ENCODE peak calls at places on chromosomes 12 and 14, in nine cellular contexts. M is lung, P is neural progenitor cell, U is OCI-LY7, S is HFF-Myc, C is adrenal gland, I is heart right ventricle, D is esophagus muscularis mucosa, T is uterus. F is an unnamed sample.

GRCh38 chr12:53985358-53985899 is 483 bp downstream of the HOXC10 start:
- DNase-seq in D (no peak), T (no peak), M (no peak), U (no peak), C (no peak), I (no peak), P (no peak), S (no peak), F (no peak)

GRCh38 chr14:80644826-80645225 is 296.7 kb downstream of the CEP128 start:
- DNase-seq in D (no peak), M (no peak), U (no peak), S (no peak), I (no peak), P (no peak), C (no peak), T (no peak), F (no peak)

GRCh38 chr14:101350710-101351109 is 210.6 kb upstream of the DIO3 start:
- DNase-seq in D (no peak), I (no peak), U (no peak), S (no peak), T (peak; percentile 84), M (no peak), C (no peak), P (no peak), F (no peak)

GRCh38 chr12:46389130-46389616 is 16.6 kb upstream of the SLC38A2 start:
- DNase-seq in S (peak; percentile 87), I (no peak), U (no peak), P (no peak), T (no peak), M (no peak), C (no peak), D (no peak), F (no peak)

GRCh38 chr12:39592295-39592694 is 27.3 kb downstream of the ABCD2 start:
- DNase-seq in C (no peak), P (no peak), T (no peak), D (no peak), M (no peak), U (no peak), I (no peak), S (no peak), F (no peak)

GRCh38 chr14:35470775-35471174 is 63.2 kb upstream of the INSM2 start:
- DNase-seq in T (no peak), M (no peak), I (no peak), P (peak; percentile 49), D (no peak), U (no peak), C (peak; percentile 3), S (no peak), F (no peak)

GRCh38 chr12:130701402-130701744 is 14.7 kb downstream of the RIMBP2 start:
- DNase-seq in P (no peak), U (no peak), D (no peak), T (no peak), M (no peak), C (no peak), I (no peak), S (no peak), F (no peak)

GRCh38 chr12:19177754-19178153 is 48.2 kb downstream of the PLEKHA5 start:
- DNase-seq in T (no peak), D (no peak), M (no peak), I (no peak), P (no peak), C (no peak), U (no peak), S (no peak), F (no peak)

GRCh38 chr14:102547067-102547466 is 37.5 kb upstream of the ANKRD9 start:
- DNase-seq in C (no peak), T (no peak), U (no peak), D (no peak), S (no peak), P (no peak), M (no peak), I (no peak), F (no peak)

GRCh38 chr12:63150255-63151060 is 543 bp downstream of the AVPR1A start:
- DNase-seq in C (peak; percentile 30), U (no peak), S (no peak), P (peak; percentile 80), M (no peak), I (peak; percentile 14), T (peak; percentile 15), D (no peak), F (peak; percentile 23)

GRCh38 chr14:59707778-59708635 is 131.4 kb upstream of the CCDC175 start:
- DNase-seq in T (no peak), C (no peak), P (no peak), U (no peak), S (no peak), I (no peak), D (no peak), M (no peak), F (no peak)

GRCh38 chr12:75908961-75909699 is 122.4 kb downstream of the PHLDA1 start:
- DNase-seq in D (no peak), C (peak; percentile 88), P (no peak), U (no peak), T (peak; percentile 41), I (peak; percentile 66), S (peak; percentile 60), M (peak; percentile 46), F (peak; percentile 78)

GRCh38 chr12:123150273-123150803 is 552 bp downstream of the PITPNM2 start:
- DNase-seq in S (no peak), M (no peak), C (peak; percentile 56), T (peak; percentile 63), I (peak; percentile 63), D (no peak), U (no peak), P (peak; percentile 16), F (peak; percentile 55)

GRCh38 chr14:49892301-49892635 is 614 bp upstream of the ARF6 start:
- DNase-seq in C (peak; percentile 81), D (peak; percentile 91), M (peak; percentile 60), S (no peak), U (peak; percentile 89), T (no peak), P (no peak), I (no peak), F (no peak)

GRCh38 chr14:103169954-103170353 is 46.7 kb downstream of the TNFAIP2 start:
- DNase-seq in D (no peak), U (no peak), S (no peak), M (no peak), C (no peak), I (no peak), P (no peak), T (no peak), F (no peak)

GRCh38 chr12:22443379-22444316 is 100.7 kb downstream of the C2CD5 start:
- DNase-seq in I (no peak), S (peak; percentile 44), M (peak; percentile 70), P (peak; percentile 91), C (peak; percentile 72), T (peak; percentile 43), D (no peak), U (peak; percentile 84), F (no peak)
- TF ChIP-seq CTCF in I (peak; percentile 73), S (peak; percentile 73), M (peak; percentile 79), P (peak; percentile 84), C (peak; percentile 62), T (peak; percentile 66), D (peak; percentile 68), U (peak; percentile 91), F (peak; percentile 82)

GRCh38 chr14:91501348-91501747 is 8.8 kb downstream of the PPP4R3A start:
- DNase-seq in S (no peak), M (no peak), I (no peak), C (no peak), P (no peak), U (no peak), T (no peak), D (no peak), F (no peak)

GRCh38 chr14:91501951-91502930 is 7.9 kb downstream of the PPP4R3A start:
- DNase-seq in I (no peak), T (no peak), S (no peak), M (no peak), D (no peak), C (no peak), U (no peak), P (no peak), F (no peak)

GRCh38 chr14:91493169-91493568 is 16.9 kb downstream of the PPP4R3A start:
- DNase-seq in I (no peak), P (no peak), D (no peak), U (no peak), T (no peak), S (no peak), M (no peak), C (peak; percentile 22), F (no peak)

DNA sequence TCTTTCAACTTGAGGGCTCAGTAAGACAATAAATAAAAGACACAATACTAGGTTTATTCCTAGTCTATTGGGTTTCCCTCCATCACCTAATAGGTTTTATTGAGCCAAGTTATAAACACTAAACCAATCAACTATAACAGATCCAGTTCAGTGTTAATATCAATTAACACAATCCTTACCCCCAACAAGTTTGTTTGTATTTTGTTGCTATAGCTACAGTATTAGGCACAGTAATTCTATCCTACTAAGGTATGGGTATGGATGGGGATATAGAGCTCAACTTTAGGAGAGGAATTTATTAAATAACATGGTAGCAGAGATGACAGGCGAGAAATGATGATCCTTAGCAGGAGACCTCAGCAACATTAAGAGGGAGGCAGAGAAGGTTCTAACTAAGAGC is 13.3 kb downstream of the PPP4R3A start:
- DNase-seq in P (no peak), C (no peak), U (no peak), S (no peak), T (no peak), I (no peak), M (no peak), D (no peak), F (no peak)
- H3K4me3 ChIP-seq in P (no peak overlapping the region), C (no peak overlapping the region), U (peak overlapping the region; percentile 62), S (no peak overlapping the region), T (no peak overlapping the region), I (no peak overlapping the region), M (no peak overlapping the region), D (no peak overlapping the region), F (no peak overlapping the region)

DNA sequence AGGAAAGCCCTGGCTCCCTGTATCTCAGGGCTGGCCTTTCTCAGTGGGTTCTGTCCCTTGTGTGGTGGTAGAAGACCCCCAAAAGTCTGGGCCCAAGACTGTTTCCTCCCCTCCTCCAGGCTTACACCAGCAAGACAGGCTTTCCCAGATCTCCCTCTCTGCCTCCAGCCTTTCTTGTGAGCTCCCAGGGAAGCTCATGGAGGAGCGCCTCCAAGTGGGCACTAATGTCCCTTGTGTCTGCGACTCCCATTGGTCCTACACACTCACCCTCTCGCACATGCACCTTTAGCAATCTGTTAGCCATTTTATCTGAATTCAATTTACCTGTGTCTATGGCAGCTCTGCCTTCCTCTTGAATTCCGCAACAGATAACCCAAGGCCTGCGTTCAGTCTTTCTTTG is 251.1 kb upstream of the CAND1 start:
- DNase-seq in T (no peak), C (no peak), P (peak; percentile 41), S (no peak), D (no peak), I (no peak), U (no peak), M (no peak), F (no peak)
- TF ChIP-seq CTCF in T (no peak), C (no peak), P (peak; percentile 38), S (no peak), D (no peak), I (no peak), U (peak; percentile 25), M (no peak), F (no peak)

DNA sequence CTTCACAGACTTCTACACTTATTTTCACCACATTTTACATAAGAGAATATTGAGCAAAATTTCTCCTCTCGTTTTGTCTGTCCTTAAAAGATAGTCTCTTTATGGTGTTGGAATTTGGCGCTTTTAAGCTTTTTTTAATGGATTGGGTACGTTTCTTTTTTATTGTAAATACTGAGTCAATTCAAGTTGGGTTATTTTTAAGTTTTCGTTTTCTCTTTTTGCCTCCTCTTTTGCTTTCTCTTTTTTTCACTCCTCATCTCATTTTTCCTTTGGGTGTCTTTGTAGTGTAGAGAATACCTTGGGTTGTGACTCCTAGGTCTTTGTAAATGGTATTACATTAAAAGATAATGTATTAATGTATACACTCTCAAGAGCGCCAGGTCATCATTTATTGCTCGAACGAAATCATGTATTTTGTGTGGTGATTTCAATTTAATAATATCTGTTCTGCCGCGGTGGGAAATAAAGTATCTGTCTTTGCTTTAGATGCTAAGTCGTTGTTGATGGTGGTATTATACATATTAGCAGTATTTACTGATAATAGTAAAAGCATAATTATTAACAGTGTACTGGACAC is 845 bp downstream of the TMX1 start:
- DNase-seq in T (no peak), U (no peak), C (no peak), I (no peak), P (no peak), S (no peak), M (no peak), D (no peak), F (no peak)
- H3K4me3 ChIP-seq in T (peak overlapping the region; percentile 98), U (peak overlapping the region; percentile 98), C (peak overlapping the region; percentile 88), I (peak overlapping the region; percentile 86), P (peak overlapping the region; percentile 73), S (peak overlapping the region; percentile 79), M (peak overlapping the region; percentile 97), D (peak overlapping the region; percentile 79), F (peak overlapping the region; percentile 81)